ENCODE peak calls at places on chromosome 7, in five cellular contexts. X, G, R, C and N are unnamed samples.

GRCh38 chr7:49885593-49886285 is 112.3 kb downstream of the VWC2 start:
- DNase-seq in X (no peak), G (no peak), R (no peak), C (no peak), N (no peak)

GRCh38 chr7:1856161-1856965 is 186.3 kb downstream of the ELFN1 start:
- DNase-seq in X (no peak), G (no peak), R (no peak), C (no peak), N (peak; percentile 24)

GRCh38 chr7:134458341-134458805 is 527 bp downstream of the AKR1B1 start:
- DNase-seq in X (peak; percentile 51), G (peak; percentile 63), R (no peak), C (peak; percentile 35), N (peak; percentile 67)

GRCh38 chr7:46854958-46855473 is 726.9 kb downstream of the TNS3 start:
- DNase-seq in X (no peak), G (peak; percentile 12), R (no peak), C (no peak), N (no peak)

GRCh38 chr7:41967156-41967555 is 264.3 kb upstream of the INHBA start:
- DNase-seq in X (no peak), G (peak; percentile 41), R (no peak), C (no peak), N (no peak)

GRCh38 chr7:35556532-35557471 is 138.1 kb downstream of the HERPUD2 start:
- DNase-seq in X (no peak), G (no peak), R (no peak), C (no peak), N (no peak)

GRCh38 chr7:129642871-129643515 is 31.5 kb downstream of the NRF1 start:
- DNase-seq in X (no peak), G (no peak), R (no peak), C (no peak), N (no peak)

GRCh38 chr7:3267928-3268690 is 32.9 kb upstream of the SDK1 start:
- DNase-seq in X (no peak), G (peak; percentile 95), R (no peak), C (no peak), N (no peak)

GRCh38 chr7:121313793-121314676 is 14.8 kb upstream of the WNT16 start:
- DNase-seq in X (no peak), G (no peak), R (no peak), C (no peak), N (no peak)

GRCh38 chr7:47461161-47461560 is 120.8 kb downstream of the TNS3 start:
- DNase-seq in X (no peak), G (peak; percentile 54), R (no peak), C (no peak), N (no peak)

GRCh38 chr7:47357863-47358262 is 224.0 kb downstream of the TNS3 start:
- DNase-seq in X (no peak), G (no peak), R (no peak), C (no peak), N (no peak)

GRCh38 chr7:116952640-116953371 is 495 bp upstream of the ST7 start:
- DNase-seq in X (peak; percentile 14), G (peak; percentile 73), R (no peak), C (peak; percentile 90), N (peak; percentile 38)

GRCh38 chr7:36404639-36405408 is 15.2 kb downstream of the ANLN start:
- DNase-seq in X (no peak), G (peak; percentile 31), R (no peak), C (no peak), N (no peak)

GRCh38 chr7:1995426-1995825 is 237.3 kb downstream of the MAD1L1 start:
- DNase-seq in X (no peak), G (no peak), R (no peak), C (no peak), N (no peak)

GRCh38 chr7:142796001-142796500 is 25.3 kb downstream of the PRSS2 start:
- DNase-seq in X (no peak), G (no peak), R (no peak), C (no peak), N (peak; percentile 42)

GRCh38 chr7:118731854-118732253 is 507.4 kb downstream of the ANKRD7 start:
- DNase-seq in X (no peak), G (no peak), R (no peak), C (no peak), N (no peak)

GRCh38 chr7:140403878-140404564 is at the start of gene RAB19:
- DNase-seq in X (no peak), G (no peak), R (peak; percentile 64), C (peak; percentile 79), N (peak; percentile 91)

GRCh38 chr7:138822867-138823535 is 25.0 kb upstream of the ATP6V0A4 start:
- DNase-seq in X (no peak), G (no peak), R (no peak), C (no peak), N (no peak)

GRCh38 chr7:113486548-113486947 is 368.2 kb upstream of the SMIM30 start:
- DNase-seq in X (no peak), G (no peak), R (no peak), C (no peak), N (no peak)

GRCh38 chr7:130874071-130874915 is 140.3 kb upstream of the KLF14 start:
- DNase-seq in X (no peak), G (no peak), R (no peak), C (no peak), N (no peak)

GRCh38 chr7:106570948-106571418 is 90.0 kb downstream of the CCDC71L start:
- DNase-seq in X (no peak), G (peak; percentile 11), R (no peak), C (no peak), N (no peak)

GRCh38 chr7:106568680-106569499 is 92.1 kb downstream of the CCDC71L start:
- DNase-seq in X (no peak), G (peak; percentile 73), R (no peak), C (peak; percentile 96), N (peak; percentile 40)

GRCh38 chr7:106571563-106571962 is 89.4 kb downstream of the CCDC71L start:
- DNase-seq in X (no peak), G (no peak), R (no peak), C (no peak), N (no peak)

GRCh38 chr7:106569500-106569929 is 91.4 kb downstream of the CCDC71L start:
- DNase-seq in X (no peak), G (no peak), R (no peak), C (no peak), N (no peak)

GRCh38 chr7:106570146-106570545 is 90.8 kb downstream of the CCDC71L start:
- DNase-seq in X (no peak), G (no peak), R (no peak), C (no peak), N (no peak)
- H2BK12ac ChIP-seq in X (no peak overlapping the region), G (no peak overlapping the region), R (no peak overlapping the region), C (peak overlapping the region; percentile 95), N (no peak overlapping the region)

GRCh38 chr7:27097686-27098492 is 2.1 kb upstream of the HOXA1 start:
- DNase-seq in X (peak; percentile 32), G (peak; percentile 28), R (no peak), C (no peak), N (no peak)
- H2BK12ac ChIP-seq in X (no peak overlapping the region), G (no peak overlapping the region), R (no peak overlapping the region), C (no peak overlapping the region), N (no peak overlapping the region)

GRCh38 chr7:87091487-87092066 is 32.1 kb upstream of the ELAPOR2 start:
- DNase-seq in X (no peak), G (no peak), R (no peak), C (no peak), N (no peak)
- H2BK12ac ChIP-seq in X (no peak overlapping the region), G (no peak overlapping the region), R (no peak overlapping the region), C (no peak overlapping the region), N (no peak overlapping the region)

DNA sequence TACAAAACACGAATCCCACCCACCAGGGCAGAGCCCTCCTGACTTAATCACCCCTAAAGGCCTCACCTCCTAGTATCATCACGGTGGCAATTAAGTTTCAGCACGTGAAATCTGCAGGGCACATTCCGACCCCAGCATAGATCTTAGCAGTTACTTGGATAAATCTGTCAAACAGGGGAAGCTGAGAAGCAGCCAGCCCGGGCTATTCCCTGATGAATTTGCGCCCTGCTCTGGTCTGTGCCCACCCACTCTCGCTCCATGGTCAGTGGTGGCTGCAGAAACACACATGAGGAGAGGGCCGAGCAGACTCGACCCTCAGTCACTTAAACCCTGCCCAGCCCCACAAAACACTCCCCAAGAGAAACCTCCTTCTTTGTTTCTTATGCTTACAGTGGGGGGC is 28.7 kb downstream of the INSIG1 start:
- DNase-seq in X (no peak), G (no peak), R (no peak), C (no peak), N (no peak)
- H2BK12ac ChIP-seq in X (no peak overlapping the region), G (no peak overlapping the region), R (no peak overlapping the region), C (no peak overlapping the region), N (no peak overlapping the region)

GRCh38 chr7:101701153-101701794 is 72.2 kb upstream of the MYL10 start:
- DNase-seq in X (no peak), G (no peak), R (no peak), C (no peak), N (no peak)
- H2BK12ac ChIP-seq in X (no peak overlapping the region), G (no peak overlapping the region), R (no peak overlapping the region), C (no peak overlapping the region), N (no peak overlapping the region)

GRCh38 chr7:25319707-25320106 is 91.4 kb upstream of the NPVF start:
- DNase-seq in X (no peak), G (no peak), R (no peak), C (no peak), N (no peak)

GRCh38 chr7:25318077-25318476 is 89.8 kb upstream of the NPVF start:
- DNase-seq in X (no peak), G (no peak), R (no peak), C (no peak), N (no peak)

GRCh38 chr7:25314094-25314708 is 85.9 kb upstream of the NPVF start:
- DNase-seq in X (no peak), G (no peak), R (no peak), C (no peak), N (no peak)

GRCh38 chr7:25314729-25315267 is 86.5 kb upstream of the NPVF start:
- DNase-seq in X (no peak), G (peak; percentile 29), R (no peak), C (no peak), N (no peak)

GRCh38 chr7:25316366-25316765 is 88.1 kb upstream of the NPVF start:
- DNase-seq in X (no peak), G (no peak), R (no peak), C (no peak), N (no peak)
- H2BK12ac ChIP-seq in X (no peak overlapping the region), G (no peak overlapping the region), R (no peak overlapping the region), C (no peak overlapping the region), N (no peak overlapping the region)